ENCODE peak calls at places on chromosomes 11 and 22, in four cellular contexts. C, U, J and Y are unnamed samples.

GRCh38 chr22:50531546-50532352 is 1.9 kb upstream of the TYMP start:
- DNase-seq in C (no peak), U (no peak), J (no peak), Y (peak; percentile 77)

GRCh38 chr22:27311666-27312566 is 489.6 kb downstream of the MN1 start:
- DNase-seq in C (no peak), U (no peak), J (no peak), Y (no peak)

GRCh38 chr11:61955031-61955415 is 4.9 kb downstream of the BEST1 start:
- DNase-seq in C (no peak), U (peak; percentile 59), J (peak; percentile 40), Y (no peak)

GRCh38 chr11:13777341-13777985 is 109.0 kb downstream of the FAR1 start:
- DNase-seq in C (no peak), U (no peak), J (no peak), Y (peak; percentile 25)

GRCh38 chr11:94700631-94701030 is 67.5 kb upstream of the AMOTL1 start:
- DNase-seq in C (no peak), U (no peak), J (no peak), Y (no peak)

GRCh38 chr22:35649026-35649553 is 844 bp downstream of the APOL6 start:
- DNase-seq in C (no peak), U (no peak), J (no peak), Y (no peak)

GRCh38 chr11:77205467-77206263 is 77.6 kb downstream of the MYO7A start:
- DNase-seq in C (no peak), U (no peak), J (no peak), Y (no peak)

GRCh38 chr11:69460540-69461257 is 20.8 kb upstream of the LINC01488 start:
- DNase-seq in C (no peak), U (peak; percentile 30), J (no peak), Y (no peak)

GRCh38 chr11:96342971-96343711 is at the start of gene MAML2:
- DNase-seq in C (peak; percentile 91), U (peak; percentile 83), J (peak; percentile 96), Y (peak; percentile 84)

GRCh38 chr11:131691558-131692041 is 321.2 kb downstream of the NTM start:
- DNase-seq in C (no peak), U (no peak), J (peak; percentile 71), Y (no peak)

GRCh38 chr11:117547188-117547831 is 219.7 kb downstream of the CEP164 start:
- DNase-seq in C (no peak), U (no peak), J (no peak), Y (no peak)

GRCh38 chr11:80241766-80242165 is 800.9 kb upstream of the TENM4 start:
- DNase-seq in C (no peak), U (no peak), J (no peak), Y (no peak)

GRCh38 chr11:14583252-14584105 is 60.1 kb upstream of the PDE3B start:
- DNase-seq in C (no peak), U (peak; percentile 85), J (no peak), Y (no peak)

GRCh38 chr11:117328414-117329010 is 858 bp downstream of the CEP164 start:
- DNase-seq in C (no peak), U (no peak), J (peak; percentile 50), Y (no peak)

GRCh38 chr11:64842366-64842759 is 2.1 kb downstream of the CDC42BPG start:
- DNase-seq in C (no peak), U (no peak), J (no peak), Y (no peak)

GRCh38 chr22:47292546-47293320 is 530.3 kb downstream of the TBC1D22A start:
- DNase-seq in C (no peak), U (no peak), J (no peak), Y (no peak)

GRCh38 chr22:46326066-46326680 is 9.3 kb upstream of the TRMU start:
- DNase-seq in C (no peak), U (no peak), J (no peak), Y (no peak)

GRCh38 chr11:22734628-22735345 is 68.4 kb downstream of the GAS2 start:
- DNase-seq in C (no peak), U (no peak), J (no peak), Y (no peak)

GRCh38 chr11:104803770-104804169 is 94.5 kb downstream of the CASP12 start:
- DNase-seq in C (no peak), U (no peak), J (no peak), Y (no peak)
- TF ChIP-seq ATF2 in C (no peak), U (no peak), J (no peak), Y (no peak)

GRCh38 chr11:48096588-48097525 is 116.5 kb downstream of the PTPRJ start:
- DNase-seq in C (no peak), U (peak; percentile 31), J (no peak), Y (no peak)

GRCh38 chr11:48094643-48095339 is 114.4 kb downstream of the PTPRJ start:
- DNase-seq in C (no peak), U (no peak), J (no peak), Y (no peak)

GRCh38 chr11:48093795-48094642 is 113.7 kb downstream of the PTPRJ start:
- DNase-seq in C (no peak), U (peak; percentile 77), J (no peak), Y (peak; percentile 8)

GRCh38 chr11:48098024-48098423 is 117.7 kb downstream of the PTPRJ start:
- DNase-seq in C (no peak), U (no peak), J (no peak), Y (peak; percentile 41)

GRCh38 chr11:48095779-48096470 is 115.6 kb downstream of the PTPRJ start:
- DNase-seq in C (no peak), U (no peak), J (no peak), Y (no peak)
- TF ChIP-seq RAD21 in C (no peak), U (no peak), J (no peak), Y (no peak)

GRCh38 chr11:58121101-58121500 is 4.2 kb downstream of the OR9I1 start:
- DNase-seq in C (no peak), U (no peak), J (no peak), Y (no peak)

GRCh38 chr11:58127350-58127749 is 2.0 kb upstream of the OR9I1 start:
- DNase-seq in C (no peak), U (no peak), J (no peak), Y (no peak)

GRCh38 chr11:58125469-58125868 is at the start of gene OR9I1:
- DNase-seq in C (no peak), U (no peak), J (no peak), Y (no peak)
- TF ChIP-seq ATF2 in C (no peak), U (no peak), J (no peak), Y (no peak)

GRCh38 chr11:128397362-128397761 is 190.0 kb downstream of the ETS1 start:
- DNase-seq in C (no peak), U (no peak), J (no peak), Y (no peak)

GRCh38 chr11:128391809-128392208 is 195.5 kb downstream of the ETS1 start:
- DNase-seq in C (no peak), U (no peak), J (no peak), Y (no peak)

GRCh38 chr11:128392259-128392658 is 195.1 kb downstream of the ETS1 start:
- DNase-seq in C (no peak), U (no peak), J (no peak), Y (no peak)

GRCh38 chr11:128398517-128399152 is 188.7 kb downstream of the ETS1 start:
- DNase-seq in C (no peak), U (no peak), J (no peak), Y (no peak)

DNA sequence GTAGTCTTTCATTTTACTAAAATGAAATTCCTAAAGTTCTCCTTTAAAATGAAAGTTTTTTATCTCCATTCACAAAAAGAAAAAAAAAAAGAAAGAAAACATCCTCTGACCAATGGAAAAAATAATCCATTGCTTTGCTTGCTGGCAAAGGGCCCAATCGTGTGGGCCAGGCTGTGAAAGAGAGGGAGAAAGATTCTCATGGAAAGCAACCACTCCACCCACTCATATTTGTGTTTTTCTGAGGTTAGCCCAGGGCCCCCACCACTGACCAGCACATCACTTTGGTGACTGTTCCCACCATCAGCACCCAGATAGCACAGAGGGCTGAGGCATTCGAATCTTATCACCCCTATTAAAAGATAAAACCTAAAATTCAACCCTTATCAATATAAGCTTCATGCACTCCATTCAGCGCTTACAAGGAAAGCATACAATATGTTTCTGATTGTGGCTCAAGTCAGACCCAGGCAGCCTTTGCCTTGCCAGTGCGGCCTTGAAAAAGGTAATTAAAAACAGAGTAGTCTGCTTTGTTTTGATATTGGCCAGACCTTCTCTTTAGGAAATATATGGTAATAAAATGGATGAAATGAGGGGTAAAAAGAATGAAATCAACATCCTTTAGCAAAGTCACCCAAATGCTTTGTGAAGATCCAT is 192.8 kb downstream of the ETS1 start:
- DNase-seq in C (no peak), U (no peak), J (no peak), Y (no peak)
- TF ChIP-seq RAD21 in C (no peak), U (no peak), J (no peak), Y (no peak)